ENCODE peak calls at places on chromosomes 12 and 14, in four cellular contexts. N is IMR-90, G is AG08395, P is T-helper 9 cell. R is an unnamed sample.

GRCh38 chr12:1812650-1813302 is 7.6 kb upstream of the LRTM2 start:
- DNase-seq in N (peak), G (peak), P (no peak), R (no peak)

GRCh38 chr14:59356298-59356697 is 108.9 kb downstream of the GPR135 start:
- DNase-seq in N (no peak), G (no peak), P (no peak), R (no peak)

GRCh38 chr12:1927051-1927680 is 8.7 kb upstream of the CACNA2D4 start:
- DNase-seq in N (no peak), G (no peak), P (no peak), R (no peak)

GRCh38 chr12:44490181-44490580 is 385.9 kb downstream of the NELL2 start:
- DNase-seq in N (no peak), G (no peak), P (no peak), R (no peak)

GRCh38 chr12:64608901-64609542 is 1.3 kb upstream of the RASSF3 start:
- DNase-seq in N (peak), G (peak), P (peak), R (peak)

GRCh38 chr12:75658826-75659823 is 147.7 kb upstream of the KRR1 start:
- DNase-seq in N (peak), G (peak), P (no peak), R (no peak)

GRCh38 chr12:94594443-94594825 is 55.9 kb downstream of the TMCC3 start:
- DNase-seq in N (no peak), G (no peak), P (no peak), R (no peak)

GRCh38 chr12:131882804-131883520 is 11.5 kb upstream of the ULK1 start:
- DNase-seq in N (no peak), G (peak), P (no peak), R (no peak)

GRCh38 chr14:60002819-60003492 is 83.0 kb downstream of the LRRC9 start:
- DNase-seq in N (no peak), G (no peak), P (no peak), R (no peak)

GRCh38 chr12:124753230-124753595 is 110.5 kb downstream of the SCARB1 start:
- DNase-seq in N (no peak), G (no peak), P (no peak), R (no peak)

GRCh38 chr14:23171251-23171975 is 12.0 kb downstream of the SLC7A8 start:
- DNase-seq in N (no peak), G (peak), P (no peak), R (no peak)

GRCh38 chr14:80387563-80387981 is 176.3 kb upstream of the DIO2 start:
- DNase-seq in N (no peak), G (no peak), P (no peak), R (no peak)

GRCh38 chr12:130440411-130441080 is 102.9 kb downstream of the PIWIL1 start:
- DNase-seq in N (no peak), G (no peak), P (no peak), R (no peak)

GRCh38 chr12:2411586-2412304 is 359.0 kb downstream of the CACNA1C start:
- DNase-seq in N (no peak), G (no peak), P (no peak), R (no peak)

GRCh38 chr14:65238456-65238855 is 136.1 kb upstream of the MAX start:
- DNase-seq in N (peak), G (no peak), P (no peak), R (no peak)

GRCh38 chr12:52452101-52452500 is at the start of gene KRT6B:
- DNase-seq in N (no peak), G (no peak), P (no peak), R (no peak)

GRCh38 chr12:39571351-39571750 is 48.3 kb downstream of the ABCD2 start:
- DNase-seq in N (no peak), G (no peak), P (no peak), R (no peak)

GRCh38 chr14:22807432-22808087 is 7.7 kb downstream of the SLC7A7 start:
- DNase-seq in N (no peak), G (no peak), P (no peak), R (no peak)

R was measured in activated T-cell treated with anti-CD3 and anti-CD28 coated beads, Interleukin-2, amount 50 U/mL, for 1 hour.